ENCODE peak calls at places on chromosome 5, in seven cellular contexts. C is neural progenitor cell; L is fibroblast of lung; D is IMR-90; I is ovary; V is brain microvascular endothelial cell; S is naive thymus-derived CD4-positive, alpha-beta T cell. T is an unnamed sample.
A peak's percentile ranks its signal among the peaks of the same experiment; 100 is the strongest.

GRCh38 chr5:142587354-142587965 is 98.4 kb downstream of the FGF1 start:
- DNase-seq in D (peak; percentile 59), I (no peak), V (peak; percentile 56), C (peak; percentile 81), S (no peak), L (peak; percentile 65), T (peak; percentile 23)

GRCh38 chr5:33984671-33985124 is at the start of gene SLC45A2:
- DNase-seq in V (peak; percentile 77), S (no peak), C (no peak), D (peak; percentile 48), L (no peak), I (no peak), T (no peak)

GRCh38 chr5:53965459-53965858 is 344.9 kb downstream of the ARL15 start:
- DNase-seq in V (peak; percentile 51), L (no peak), C (no peak), D (no peak), S (no peak), I (no peak), T (no peak)

GRCh38 chr5:39759696-39760095 is 334.9 kb upstream of the DAB2 start:
- DNase-seq in S (no peak), C (no peak), I (no peak), L (peak; percentile 67), D (no peak), V (no peak), T (no peak)

GRCh38 chr5:16666861-16667481 is 50.2 kb upstream of the RETREG1 start:
- DNase-seq in L (peak; percentile 48), V (no peak), I (no peak), D (peak; percentile 15), C (peak; percentile 29), S (no peak), T (no peak)

GRCh38 chr5:122415481-122416120 is 103.6 kb downstream of the SNCAIP start:
- DNase-seq in L (peak; percentile 83), I (peak; percentile 67), D (peak; percentile 80), V (peak; percentile 71), S (no peak), C (peak; percentile 83), T (peak; percentile 41)

GRCh38 chr5:132266836-132267160 is 9.3 kb downstream of the PDLIM4 start:
- DNase-seq in V (no peak), I (no peak), D (no peak), L (no peak), C (no peak), S (no peak), T (no peak)

GRCh38 chr5:123512631-123513461 is 869 bp downstream of the CSNK1G3 start:
- DNase-seq in L (peak; percentile 31), V (peak; percentile 25), S (peak; percentile 32), I (peak; percentile 63), C (peak; percentile 56), D (peak; percentile 30), T (peak; percentile 41)

GRCh38 chr5:61052870-61053269 is 107.9 kb downstream of the NDUFAF2 start:
- DNase-seq in C (no peak), V (peak; percentile 83), S (no peak), D (peak; percentile 91), L (peak; percentile 84), I (no peak), T (peak; percentile 93)

GRCh38 chr5:122704247-122705036 is 70.4 kb upstream of the SNX2 start:
- DNase-seq in I (no peak), S (peak; percentile 7), D (peak; percentile 67), C (peak; percentile 64), L (peak; percentile 78), V (peak; percentile 52), T (peak; percentile 35)

GRCh38 chr5:179346875-179347274 is 1.6 kb upstream of the ADAMTS2 start:
- DNase-seq in C (no peak), I (no peak), D (no peak), V (no peak), S (no peak), L (no peak), T (no peak)

GRCh38 chr5:95817430-95817829 is 5.1 kb downstream of the GLRX start:
- DNase-seq in D (peak; percentile 76), I (no peak), V (peak; percentile 68), L (no peak), C (peak; percentile 27), S (no peak), T (no peak)
- H3K27ac ChIP-seq in D (no peak overlapping the region), I (no peak overlapping the region), V (peak overlapping the region; percentile 4), L (no peak overlapping the region), C (no peak overlapping the region), S (peak overlapping the region; percentile 77), T (no peak overlapping the region)

GRCh38 chr5:156497816-156498215 is 170.9 kb downstream of the SGCD start:
- DNase-seq in V (no peak), D (peak; percentile 74), C (no peak), L (no peak), S (no peak), I (no peak), T (no peak)

GRCh38 chr5:156500755-156501154 is 173.8 kb downstream of the SGCD start:
- DNase-seq in C (no peak), V (no peak), L (no peak), S (no peak), D (no peak), I (no peak), T (no peak)

DNA sequence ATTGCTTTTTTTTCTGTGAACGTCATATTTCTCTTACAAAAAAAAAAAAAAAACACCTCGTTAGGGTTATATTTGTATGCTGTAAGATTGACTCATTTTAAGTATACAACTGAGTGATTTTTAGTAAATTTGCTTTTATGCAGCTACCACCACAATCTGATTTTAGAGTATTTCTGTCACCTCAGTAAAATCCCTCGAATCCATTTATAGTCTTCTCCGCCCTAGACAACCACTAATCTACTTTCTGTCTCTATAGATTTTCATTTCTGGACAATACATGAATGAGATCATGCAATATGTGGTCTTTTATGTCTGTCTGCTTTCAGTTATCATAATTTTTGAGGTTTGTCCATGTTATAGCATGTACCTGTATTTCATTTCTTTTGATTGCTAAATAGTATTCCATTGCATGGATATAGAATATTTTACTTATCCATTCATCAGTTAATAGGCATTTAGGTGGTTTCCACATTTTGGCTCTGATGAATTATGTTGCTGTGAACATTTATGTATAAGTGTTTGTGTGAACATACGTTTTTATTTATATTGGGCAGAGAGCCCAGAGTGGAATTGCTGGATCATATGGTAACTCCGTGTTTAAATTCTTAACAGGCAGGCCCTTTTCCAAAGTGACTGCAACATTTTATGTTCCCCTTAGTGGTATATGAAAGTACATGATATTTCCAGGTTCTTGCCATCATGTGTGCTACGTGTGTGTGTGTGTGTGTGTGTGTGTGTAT is 171.4 kb downstream of the SGCD start:
- DNase-seq in S (no peak), L (peak; percentile 56), I (no peak), C (no peak), D (peak; percentile 72), V (no peak), T (no peak)
- H3K27ac ChIP-seq in S (no peak overlapping the region), L (no peak overlapping the region), I (no peak overlapping the region), C (no peak overlapping the region), D (no peak overlapping the region), V (no peak overlapping the region), T (no peak overlapping the region)

GRCh38 chr5:38321978-38322377 is 63.6 kb downstream of the EGFLAM start:
- DNase-seq in I (no peak), V (no peak), S (no peak), L (no peak), C (no peak), D (no peak), T (no peak)

GRCh38 chr5:38317887-38318286 is 59.5 kb downstream of the EGFLAM start:
- DNase-seq in V (no peak), S (no peak), L (no peak), D (no peak), C (no peak), I (no peak), T (no peak)

GRCh38 chr5:38319486-38319885 is 61.1 kb downstream of the EGFLAM start:
- DNase-seq in D (no peak), I (no peak), S (no peak), L (no peak), C (no peak), V (no peak), T (no peak)

DNA sequence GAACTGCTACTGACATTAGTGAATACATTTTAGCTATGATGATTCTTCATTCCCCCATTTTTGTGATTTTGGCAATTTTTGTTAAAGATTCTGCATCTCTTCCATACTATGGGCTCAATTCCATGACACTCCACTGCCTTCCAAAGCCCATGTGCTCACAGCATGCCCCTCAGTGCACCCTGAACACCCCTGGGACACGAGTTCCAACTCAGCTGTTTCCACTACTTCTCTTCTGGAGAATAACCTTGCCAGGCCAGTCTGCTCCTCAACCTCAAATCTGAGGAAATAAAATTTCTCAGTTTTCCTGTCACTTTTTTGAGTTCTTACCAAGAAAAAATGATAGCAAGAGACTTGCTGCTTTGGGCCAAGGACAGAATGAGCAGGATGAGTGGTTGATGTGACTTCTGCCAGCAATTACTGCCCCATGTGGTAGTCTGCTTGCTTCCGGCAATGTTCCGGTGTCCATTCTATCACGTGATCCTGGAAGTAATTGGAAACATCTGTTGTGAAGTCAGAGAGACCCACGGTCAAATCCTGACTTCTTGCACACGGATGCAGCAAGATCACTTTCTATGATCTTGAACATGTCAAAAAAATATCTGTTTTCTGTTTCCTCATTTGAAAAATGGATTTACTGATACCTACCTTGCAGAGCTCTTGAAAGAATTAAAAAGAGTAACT is 58.3 kb downstream of the EGFLAM start:
- DNase-seq in C (no peak), V (no peak), I (peak; percentile 54), S (no peak), L (peak; percentile 55), D (peak; percentile 44), T (no peak)
- H3K27ac ChIP-seq in C (no peak overlapping the region), V (no peak overlapping the region), I (peak overlapping the region; percentile 19), S (no peak overlapping the region), L (no peak overlapping the region), D (no peak overlapping the region), T (no peak overlapping the region)

GRCh38 chr5:134463991-134464760 is 52.5 kb upstream of the CDKN2AIPNL start:
- DNase-seq in L (no peak), I (no peak), D (peak; percentile 49), C (no peak), V (peak; percentile 14), S (no peak), T (no peak)
- H3K27ac ChIP-seq in L (no peak overlapping the region), I (no peak overlapping the region), D (no peak overlapping the region), C (no peak overlapping the region), V (no peak overlapping the region), S (no peak overlapping the region), T (no peak overlapping the region)

DNA sequence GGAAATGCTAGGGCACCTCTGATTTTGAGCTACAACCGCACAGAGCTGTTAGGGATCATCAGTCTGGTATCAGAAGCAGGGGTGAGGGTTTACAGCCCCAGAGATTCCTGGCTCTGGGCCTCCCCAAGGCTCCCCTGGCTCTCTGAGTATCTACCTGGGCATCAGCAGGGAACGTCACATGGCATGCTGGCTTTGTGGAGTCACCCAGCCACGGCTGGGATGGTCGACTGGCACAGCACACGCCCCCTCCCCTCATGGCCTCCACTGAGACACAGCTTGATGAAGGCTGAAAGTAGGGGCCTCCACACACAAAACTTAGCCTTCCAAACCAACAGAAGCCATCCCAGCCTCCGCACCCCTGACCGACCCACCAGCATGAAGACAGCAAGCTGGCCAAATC is 16.7 kb downstream of the ATPSCKMT start:
- DNase-seq in D (no peak), C (no peak), V (no peak), I (no peak), L (no peak), S (no peak), T (no peak)
- H3K27ac ChIP-seq in D (peak overlapping the region; percentile 69), C (no peak overlapping the region), V (peak overlapping the region; percentile 91), I (no peak overlapping the region), L (peak overlapping the region; percentile 66), S (no peak overlapping the region), T (no peak overlapping the region)